ENCODE peak calls at places on chromosomes 13 and 19, in six cellular contexts. F is activated T-helper 9 cell treated with anti-CD3 and anti-CD28 coated beads, Interleukin-2, amount 50 U/mL, for 16 hours; Z is HFF-Myc; I is kidney tubule cell; O is activated CD8-positive, alpha-beta memory T cell treated with anti-CD3 and anti-CD28 coated beads for 24 hours; B is EL. P is an unnamed sample.

GRCh38 chr13:48436661-48437242 is 23.8 kb upstream of the LPAR6 start:
- DNase-seq in F (no peak), Z (no peak), I (no peak), O (no peak), B (no peak), P (no peak)

GRCh38 chr19:15448014-15448777 is 1.6 kb downstream of the WIZ start:
- DNase-seq in F (no peak), Z (no peak), I (no peak), O (no peak), B (no peak), P (no peak)

GRCh38 chr19:4559569-4559968 is at the start of gene SEMA6B:
- DNase-seq in F (no peak), Z (no peak), I (no peak), O (no peak), B (no peak), P (no peak)

GRCh38 chr13:48235100-48235813 is 2.3 kb downstream of the ITM2B start:
- DNase-seq in F (no peak), Z (no peak), I (peak; percentile 61), O (no peak), B (peak; percentile 62), P (peak; percentile 32)

GRCh38 chr19:5954293-5954692 is 23.6 kb downstream of the RANBP3 start:
- DNase-seq in F (no peak), Z (no peak), I (peak; percentile 35), O (no peak), B (peak; percentile 36), P (no peak)

GRCh38 chr13:21033866-21034601 is 27.4 kb downstream of the LATS2 start:
- DNase-seq in F (no peak), Z (no peak), I (peak; percentile 98), O (peak; percentile 49), B (peak; percentile 75), P (peak; percentile 96)

GRCh38 chr19:40597329-40597838 is 3.8 kb upstream of the LTBP4 start:
- DNase-seq in F (no peak), Z (no peak), I (no peak), O (no peak), B (no peak), P (no peak)

GRCh38 chr13:48412881-48413351 is at the start of gene LPAR6:
- DNase-seq in F (no peak), Z (peak; percentile 52), I (peak; percentile 69), O (no peak), B (peak; percentile 67), P (peak; percentile 69)

GRCh38 chr13:66559093-66559492 is 671.0 kb downstream of the PCDH9 start:
- DNase-seq in F (no peak), Z (no peak), I (no peak), O (no peak), B (no peak), P (peak; percentile 6)

GRCh38 chr19:36207605-36208252 is 6.7 kb downstream of the ZNF565 start:
- DNase-seq in F (no peak), Z (no peak), I (no peak), O (no peak), B (no peak), P (no peak)

GRCh38 chr19:45508681-45508930 is 1.3 kb downstream of the VASP start:
- DNase-seq in F (no peak), Z (no peak), I (no peak), O (no peak), B (peak; percentile 38), P (no peak)

GRCh38 chr13:46132109-46132508 is 27.3 kb upstream of the CPB2 start:
- DNase-seq in F (no peak), Z (no peak), I (no peak), O (no peak), B (no peak), P (no peak)

GRCh38 chr19:1746401-1747284 is 6.7 kb upstream of the ONECUT3 start:
- DNase-seq in F (no peak), Z (no peak), I (peak; percentile 59), O (peak; percentile 59), B (peak; percentile 48), P (peak; percentile 68)

GRCh38 chr13:74097116-74097515 is 37.1 kb downstream of the KLF12 start:
- DNase-seq in F (no peak), Z (no peak), I (no peak), O (no peak), B (no peak), P (no peak)

GRCh38 chr19:30268601-30269000 is 103.6 kb upstream of the ZNF536 start:
- DNase-seq in F (no peak), Z (no peak), I (no peak), O (no peak), B (no peak), P (no peak)

GRCh38 chr19:39951686-39952085 is 17.3 kb upstream of the FCGBP start:
- DNase-seq in F (no peak), Z (no peak), I (peak; percentile 68), O (peak; percentile 58), B (peak; percentile 48), P (peak; percentile 38)

GRCh38 chr13:106533940-106534843 is 1.3 kb downstream of the EFNB2 start:
- DNase-seq in F (peak; percentile 1), Z (no peak), I (peak; percentile 62), O (peak; percentile 69), B (peak; percentile 72), P (peak; percentile 56)

GRCh38 chr19:15421726-15422260 is 3.0 kb upstream of the AKAP8L start:
- DNase-seq in F (no peak), Z (no peak), I (no peak), O (no peak), B (no peak), P (no peak)

GRCh38 chr19:41409288-41409687 is 11.7 kb downstream of the BCKDHA start:
- DNase-seq in F (no peak), Z (peak; percentile 12), I (peak; percentile 82), O (no peak), B (peak; percentile 42), P (peak; percentile 83)

GRCh38 chr13:103517768-103518102 is 451.5 kb upstream of the SLC10A2 start:
- DNase-seq in F (no peak), Z (no peak), I (no peak), O (no peak), B (no peak), P (no peak)

GRCh38 chr19:43934055-43934984 is 762 bp downstream of the ZNF45 start:
- DNase-seq in F (no peak), Z (no peak), I (peak; percentile 25), O (no peak), B (peak; percentile 17), P (peak; percentile 51)

GRCh38 chr13:45415112-45415511 is 3.1 kb downstream of the SLC25A30 start:
- DNase-seq in F (no peak), Z (no peak), I (no peak), O (no peak), B (no peak), P (no peak)

GRCh38 chr13:27353166-27353583 is 71.2 kb upstream of the GTF3A start:
- DNase-seq in F (no peak), Z (no peak), I (peak; percentile 72), O (no peak), B (peak; percentile 47), P (peak; percentile 74)

P was measured in PC-3.